ENCODE peak calls at places on chromosomes 3 and 15, in four cellular contexts. One of them, this sample, is unnamed.

GRCh38 chr3:184133840-184134745 is 1.1 kb upstream of the EIF2B5 start:
- DNase-seq in heart left ventricle: peak
- DNase-seq in body of pancreas: peak
- DNase-seq in left ventricle myocardium inferior: peak
- DNase-seq in this sample: peak

GRCh38 chr3:4466783-4467521 is at the start of gene SUMF1:
- DNase-seq in heart left ventricle: peak
- DNase-seq in left ventricle myocardium inferior: peak
- DNase-seq in body of pancreas: peak
- DNase-seq in this sample: peak

GRCh38 chr3:23175361-23176073 is 27.6 kb upstream of the UBE2E2 start:
- DNase-seq in heart left ventricle: no peak
- DNase-seq in left ventricle myocardium inferior: no peak
- DNase-seq in body of pancreas: no peak
- DNase-seq in this sample: no peak

GRCh38 chr15:58247803-58248503 is 109.8 kb downstream of the AQP9 start:
- DNase-seq in heart left ventricle: peak
- DNase-seq in left ventricle myocardium inferior: peak
- DNase-seq in body of pancreas: peak
- DNase-seq in this sample: peak

GRCh38 chr3:100334340-100335136 is at the start of gene NIT2:
- DNase-seq in left ventricle myocardium inferior: peak
- DNase-seq in heart left ventricle: peak
- DNase-seq in body of pancreas: peak
- DNase-seq in this sample: peak

GRCh38 chr3:160225181-160226025 is at the start of gene C3orf80:
- DNase-seq in body of pancreas: peak
- DNase-seq in left ventricle myocardium inferior: peak
- DNase-seq in heart left ventricle: peak
- DNase-seq in this sample: peak

GRCh38 chr15:66954601-66955000 is 110.8 kb upstream of the SMAD3 start:
- DNase-seq in heart left ventricle: no peak
- DNase-seq in left ventricle myocardium inferior: no peak
- DNase-seq in body of pancreas: no peak
- DNase-seq in this sample: no peak

GRCh38 chr15:70095387-70096214 is 2.1 kb downstream of the TLE3 start:
- DNase-seq in heart left ventricle: peak
- DNase-seq in body of pancreas: peak
- DNase-seq in left ventricle myocardium inferior: no peak
- DNase-seq in this sample: no peak

GRCh38 chr3:13034861-13035260 is 38.4 kb downstream of the IQSEC1 start:
- DNase-seq in heart left ventricle: no peak
- DNase-seq in body of pancreas: no peak
- DNase-seq in left ventricle myocardium inferior: no peak
- DNase-seq in this sample: no peak

GRCh38 chr3:52798978-52799476 is 4.4 kb downstream of the ITIH3 start:
- DNase-seq in left ventricle myocardium inferior: no peak
- DNase-seq in heart left ventricle: no peak
- DNase-seq in body of pancreas: peak
- DNase-seq in this sample: no peak

GRCh38 chr15:88223099-88223498 is 33.4 kb downstream of the NTRK3 start:
- DNase-seq in body of pancreas: no peak
- DNase-seq in left ventricle myocardium inferior: no peak
- DNase-seq in heart left ventricle: no peak
- DNase-seq in this sample: no peak

GRCh38 chr3:89656388-89656787 is 549.0 kb downstream of the EPHA3 start:
- DNase-seq in body of pancreas: no peak
- DNase-seq in heart left ventricle: no peak
- DNase-seq in left ventricle myocardium inferior: no peak
- DNase-seq in this sample: no peak

GRCh38 chr15:40095381-40096093 is 13.1 kb downstream of the BMF start:
- DNase-seq in left ventricle myocardium inferior: no peak
- DNase-seq in heart left ventricle: no peak
- DNase-seq in body of pancreas: no peak
- DNase-seq in this sample: no peak

GRCh38 chr3:128584412-128585020 is 66.1 kb downstream of the RPN1 start:
- DNase-seq in left ventricle myocardium inferior: peak
- DNase-seq in body of pancreas: peak
- DNase-seq in heart left ventricle: peak
- DNase-seq in this sample: peak

GRCh38 chr3:13028010-13028821 is 45.0 kb downstream of the IQSEC1 start:
- DNase-seq in body of pancreas: no peak
- DNase-seq in left ventricle myocardium inferior: no peak
- DNase-seq in heart left ventricle: no peak
- DNase-seq in this sample: no peak

GRCh38 chr3:8336456-8336855 is 165.2 kb upstream of the LMCD1 start:
- DNase-seq in left ventricle myocardium inferior: no peak
- DNase-seq in heart left ventricle: no peak
- DNase-seq in body of pancreas: no peak
- DNase-seq in this sample: no peak

GRCh38 chr3:8113649-8114048 is 388.0 kb upstream of the LMCD1 start:
- DNase-seq in left ventricle myocardium inferior: no peak
- DNase-seq in body of pancreas: no peak
- DNase-seq in heart left ventricle: no peak
- DNase-seq in this sample: no peak

GRCh38 chr3:58079773-58080172 is 71.6 kb downstream of the FLNB start:
- DNase-seq in body of pancreas: no peak
- DNase-seq in left ventricle myocardium inferior: no peak
- DNase-seq in heart left ventricle: no peak
- DNase-seq in this sample: no peak

GRCh38 chr3:126113733-126114132 is 29.8 kb upstream of the SLC41A3 start:
- DNase-seq in body of pancreas: no peak
- DNase-seq in left ventricle myocardium inferior: no peak
- DNase-seq in heart left ventricle: no peak
- DNase-seq in this sample: no peak

GRCh38 chr3:9149566-9149965 is 99.9 kb downstream of the SRGAP3 start:
- DNase-seq in heart left ventricle: no peak
- DNase-seq in body of pancreas: peak
- DNase-seq in left ventricle myocardium inferior: no peak
- DNase-seq in this sample: no peak

GRCh38 chr15:69478259-69478687 is 25.7 kb downstream of the RPLP1 start:
- DNase-seq in body of pancreas: peak
- DNase-seq in heart left ventricle: peak
- DNase-seq in left ventricle myocardium inferior: peak
- DNase-seq in this sample: peak

GRCh38 chr3:53478166-53478830 is 16.1 kb upstream of the CACNA1D start:
- DNase-seq in heart left ventricle: no peak
- DNase-seq in body of pancreas: peak
- DNase-seq in left ventricle myocardium inferior: no peak
- DNase-seq in this sample: no peak

GRCh38 chr3:114363554-114364202 is 69.8 kb downstream of the TIGIT start:
- DNase-seq in left ventricle myocardium inferior: no peak
- DNase-seq in heart left ventricle: no peak
- DNase-seq in body of pancreas: no peak
- DNase-seq in this sample: peak

GRCh38 chr3:114299925-114300624 is 6.2 kb downstream of the TIGIT start:
- DNase-seq in heart left ventricle: no peak
- DNase-seq in body of pancreas: no peak
- DNase-seq in left ventricle myocardium inferior: no peak
- DNase-seq in this sample: no peak

GRCh38 chr15:31214864-31215489 is 111.7 kb upstream of the KLF13 start:
- DNase-seq in heart left ventricle: peak
- DNase-seq in body of pancreas: peak
- DNase-seq in left ventricle myocardium inferior: peak
- DNase-seq in this sample: peak

GRCh38 chr15:84797212-84797611 is 19.9 kb upstream of the ALPK3 start:
- DNase-seq in left ventricle myocardium inferior: no peak
- DNase-seq in body of pancreas: no peak
- DNase-seq in heart left ventricle: no peak
- DNase-seq in this sample: peak

GRCh38 chr3:65532164-65532563 is 506.6 kb downstream of the MAGI1 start:
- DNase-seq in left ventricle myocardium inferior: no peak
- DNase-seq in heart left ventricle: no peak
- DNase-seq in body of pancreas: no peak
- DNase-seq in this sample: no peak

GRCh38 chr15:90382305-90382704 is 5.7 kb upstream of the IQGAP1 start:
- DNase-seq in body of pancreas: no peak
- DNase-seq in left ventricle myocardium inferior: no peak
- DNase-seq in heart left ventricle: no peak
- DNase-seq in this sample: no peak

GRCh38 chr15:95226835-95227234 is 995.5 kb downstream of the MCTP2 start:
- DNase-seq in body of pancreas: no peak
- DNase-seq in left ventricle myocardium inferior: no peak
- DNase-seq in heart left ventricle: no peak
- DNase-seq in this sample: no peak

GRCh38 chr3:18730491-18730890 is 305.4 kb upstream of the SATB1 start:
- DNase-seq in left ventricle myocardium inferior: no peak
- DNase-seq in body of pancreas: no peak
- DNase-seq in heart left ventricle: no peak
- DNase-seq in this sample: no peak

GRCh38 chr3:133662256-133662773 is 574 bp upstream of the TOPBP1 start:
- DNase-seq in left ventricle myocardium inferior: no peak
- DNase-seq in heart left ventricle: no peak
- DNase-seq in body of pancreas: peak
- DNase-seq in this sample: peak

GRCh38 chr3:24520101-24520495 is 25.4 kb upstream of the THRB start:
- DNase-seq in body of pancreas: no peak
- DNase-seq in heart left ventricle: no peak
- DNase-seq in left ventricle myocardium inferior: no peak
- DNase-seq in this sample: no peak

GRCh38 chr3:70899816-70900215 is 587.4 kb upstream of the MDFIC2 start:
- DNase-seq in left ventricle myocardium inferior: no peak
- DNase-seq in body of pancreas: no peak
- DNase-seq in heart left ventricle: no peak
- DNase-seq in this sample: no peak

GRCh38 chr3:30682434-30683155 is 76.2 kb downstream of the TGFBR2 start:
- DNase-seq in left ventricle myocardium inferior: no peak
- DNase-seq in heart left ventricle: no peak
- DNase-seq in body of pancreas: no peak
- DNase-seq in this sample: peak

GRCh38 chr3:52326976-52327375 is 10.9 kb downstream of the DNAH1 start:
- DNase-seq in left ventricle myocardium inferior: no peak
- DNase-seq in heart left ventricle: peak
- DNase-seq in body of pancreas: no peak
- DNase-seq in this sample: no peak

GRCh38 chr15:79051941-79052731 is 38.4 kb downstream of the RASGRF1 start:
- DNase-seq in body of pancreas: no peak
- DNase-seq in heart left ventricle: no peak
- DNase-seq in left ventricle myocardium inferior: no peak
- DNase-seq in this sample: no peak

GRCh38 chr3:140529096-140529495 is 148.8 kb upstream of the TRIM42 start:
- DNase-seq in body of pancreas: no peak
- DNase-seq in heart left ventricle: no peak
- DNase-seq in left ventricle myocardium inferior: no peak
- DNase-seq in this sample: peak

GRCh38 chr3:152243301-152243711 is 25.4 kb upstream of the MBNL1 start:
- DNase-seq in heart left ventricle: no peak
- DNase-seq in body of pancreas: no peak
- DNase-seq in left ventricle myocardium inferior: no peak
- DNase-seq in this sample: no peak
- H3K4me3 ChIP-seq in heart left ventricle: no peak
- H3K4me3 ChIP-seq in body of pancreas: no peak
- H3K4me3 ChIP-seq in left ventricle myocardium inferior: no peak
- H3K4me3 ChIP-seq in this sample: no peak

DNA sequence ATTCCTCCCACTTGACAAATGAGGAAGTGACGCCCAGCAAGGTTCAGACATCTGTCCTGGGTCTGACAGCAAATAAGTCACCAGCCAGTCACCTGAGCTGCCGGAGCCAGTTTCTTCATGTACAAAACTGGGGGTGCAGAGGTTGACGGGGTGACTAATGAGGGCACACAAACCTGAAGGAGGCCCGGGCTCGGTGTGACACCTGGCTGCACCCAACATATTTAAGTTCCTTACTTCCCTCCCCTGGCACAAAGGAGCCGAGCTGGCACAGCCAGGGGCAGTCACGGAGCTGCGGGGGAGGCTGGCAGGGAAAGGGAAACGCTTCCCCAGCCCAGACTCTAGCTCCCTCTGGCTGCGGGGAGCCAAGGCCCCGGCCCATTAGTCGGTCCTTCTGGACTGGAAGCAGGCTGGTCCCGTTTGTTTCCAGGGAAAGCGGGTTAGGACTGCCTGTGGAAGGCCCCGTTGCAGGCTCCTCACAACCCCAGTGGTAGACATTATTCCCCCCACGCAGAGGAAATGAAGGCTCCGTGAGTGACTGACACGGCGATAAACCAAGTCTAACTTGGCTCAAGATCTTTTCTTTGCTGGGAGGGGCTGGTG is 2.3 kb downstream of the FBXL22 start:
- DNase-seq in body of pancreas: peak
- DNase-seq in left ventricle myocardium inferior: peak
- DNase-seq in heart left ventricle: peak
- DNase-seq in this sample: peak
- TF ChIP-seq CTCF in body of pancreas: peak
- TF ChIP-seq CTCF in left ventricle myocardium inferior: peak
- TF ChIP-seq CTCF in heart left ventricle: peak
- TF ChIP-seq CTCF in this sample: peak

DNA sequence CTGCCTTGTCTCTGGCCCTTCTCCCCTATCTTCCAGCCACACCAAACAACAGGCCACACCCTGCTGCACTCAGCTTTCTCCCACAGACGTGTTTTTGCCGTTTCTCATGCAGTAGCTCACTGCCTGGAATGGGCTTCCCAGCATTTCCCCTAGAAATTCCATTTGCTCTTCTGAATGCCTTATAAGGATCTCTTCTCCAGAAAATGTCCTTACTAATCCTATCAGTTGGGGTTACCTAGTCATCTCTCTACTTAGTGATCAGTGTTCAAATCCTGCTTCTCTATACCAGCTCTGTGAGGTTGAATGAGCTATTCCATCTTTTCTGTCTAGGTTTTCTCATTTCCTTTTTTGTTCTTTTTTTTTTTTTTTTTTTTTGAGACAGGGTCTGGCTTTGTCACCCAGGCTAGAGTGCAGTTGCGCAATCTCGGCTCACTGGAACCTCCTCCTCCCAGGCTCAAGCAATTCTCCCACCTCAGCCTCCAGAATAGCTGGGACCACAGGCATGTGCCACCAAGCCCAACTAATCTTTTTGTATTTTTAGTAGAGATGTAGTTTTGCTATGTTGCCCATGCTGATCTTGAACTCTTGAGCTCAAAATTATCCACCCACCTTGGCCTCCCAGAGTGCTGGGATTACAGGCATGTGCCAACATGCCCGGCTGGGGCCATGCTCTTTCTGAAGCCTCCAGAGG is 98.2 kb upstream of the CHD2 start:
- DNase-seq in heart left ventricle: peak
- DNase-seq in left ventricle myocardium inferior: peak
- DNase-seq in body of pancreas: peak
- DNase-seq in this sample: peak
- H3K4me3 ChIP-seq in heart left ventricle: no peak
- H3K4me3 ChIP-seq in left ventricle myocardium inferior: no peak
- H3K4me3 ChIP-seq in body of pancreas: no peak
- H3K4me3 ChIP-seq in this sample: peak

GRCh38 chr3:41681479-41681878 is 280.4 kb downstream of the ULK4 start:
- DNase-seq in heart left ventricle: no peak
- DNase-seq in left ventricle myocardium inferior: no peak
- DNase-seq in body of pancreas: no peak
- DNase-seq in this sample: peak
- TF ChIP-seq CTCF in heart left ventricle: no peak
- TF ChIP-seq CTCF in left ventricle myocardium inferior: no peak
- TF ChIP-seq CTCF in body of pancreas: no peak
- TF ChIP-seq CTCF in this sample: no peak

This sample was measured in AG10803.